ENCODE peak calls at places on chromosomes 11 and 22, in seven cellular contexts. S, L, A, P, T, K and Y are unnamed samples.

GRCh38 chr22:38338772-38339379 is 21.6 kb upstream of the CSNK1E start:
- DNase-seq in S (no peak), L (no peak), A (peak; percentile 15), P (no peak), T (no peak), K (no peak), Y (no peak)

GRCh38 chr11:134578807-134579708 is 167.0 kb upstream of the B3GAT1 start:
- DNase-seq in S (no peak), L (no peak), A (no peak), P (no peak), T (no peak), K (no peak), Y (no peak)

GRCh38 chr22:50508897-50509296 is 873 bp downstream of the NCAPH2 start:
- DNase-seq in S (no peak), L (no peak), A (no peak), P (no peak), T (no peak), K (no peak), Y (no peak)

GRCh38 chr11:1727088-1727690 is 23.2 kb downstream of the IFITM10 start:
- DNase-seq in S (no peak), L (no peak), A (no peak), P (no peak), T (no peak), K (no peak), Y (no peak)

GRCh38 chr22:38657248-38657909 is 941 bp downstream of the CBY1 start:
- DNase-seq in S (peak; percentile 21), L (no peak), A (no peak), P (no peak), T (no peak), K (peak; percentile 60), Y (no peak)

GRCh38 chr22:39356464-39356863 is 6.7 kb downstream of the SYNGR1 start:
- DNase-seq in S (no peak), L (peak; percentile 61), A (no peak), P (no peak), T (no peak), K (no peak), Y (no peak)

GRCh38 chr11:106415510-106415909 is 338.0 kb downstream of the AASDHPPT start:
- DNase-seq in S (no peak), L (no peak), A (no peak), P (no peak), T (no peak), K (no peak), Y (no peak)

GRCh38 chr11:86068138-86068861 is 584 bp downstream of the PICALM start:
- DNase-seq in S (peak; percentile 29), L (no peak), A (peak; percentile 74), P (no peak), T (no peak), K (peak; percentile 56), Y (peak; percentile 45)

GRCh38 chr11:94858012-94858705 is 90.0 kb downstream of the AMOTL1 start:
- DNase-seq in S (no peak), L (no peak), A (no peak), P (no peak), T (no peak), K (no peak), Y (no peak)

GRCh38 chr11:32225491-32226285 is 134.8 kb downstream of the RCN1 start:
- DNase-seq in S (no peak), L (no peak), A (no peak), P (no peak), T (no peak), K (no peak), Y (no peak)

GRCh38 chr22:36201630-36202312 is at the start of gene APOL4:
- DNase-seq in S (no peak), L (peak; percentile 83), A (peak; percentile 81), P (peak; percentile 18), T (no peak), K (no peak), Y (no peak)

GRCh38 chr22:50146440-50147228 is 23.9 kb upstream of the PANX2 start:
- DNase-seq in S (no peak), L (no peak), A (peak; percentile 77), P (peak; percentile 39), T (peak; percentile 71), K (no peak), Y (peak; percentile 17)

GRCh38 chr11:33638608-33639007 is 62.0 kb downstream of the C11orf91 start:
- DNase-seq in S (no peak), L (no peak), A (no peak), P (no peak), T (no peak), K (no peak), Y (no peak)

GRCh38 chr22:25126510-25126909 is 73.1 kb upstream of the CRYBB3 start:
- DNase-seq in S (no peak), L (no peak), A (no peak), P (no peak), T (no peak), K (no peak), Y (no peak)

GRCh38 chr11:92269021-92269420 is 44.4 kb downstream of the FAT3 start:
- DNase-seq in S (no peak), L (no peak), A (no peak), P (peak; percentile 36), T (peak; percentile 42), K (no peak), Y (no peak)

GRCh38 chr11:66225054-66225453 is 43.4 kb upstream of the RAB1B start:
- DNase-seq in S (no peak), L (no peak), A (peak; percentile 6), P (no peak), T (no peak), K (no peak), Y (no peak)

GRCh38 chr11:43930868-43931716 is 11.3 kb upstream of the C11orf96 start:
- DNase-seq in S (no peak), L (no peak), A (no peak), P (no peak), T (peak; percentile 42), K (no peak), Y (no peak)

GRCh38 chr22:19035474-19036228 is 86.6 kb downstream of the DGCR2 start:
- DNase-seq in S (no peak), L (no peak), A (peak; percentile 58), P (no peak), T (no peak), K (no peak), Y (no peak)

GRCh38 chr11:23569134-23569533 is 708.9 kb upstream of the CCDC179 start:
- DNase-seq in S (no peak), L (no peak), A (no peak), P (no peak), T (no peak), K (no peak), Y (no peak)

GRCh38 chr11:64372802-64373597 is 14.0 kb downstream of the RPS6KA4 start:
- DNase-seq in S (no peak), L (no peak), A (no peak), P (no peak), T (no peak), K (no peak), Y (peak; percentile 34)

GRCh38 chr11:7977251-7977917 is 9.8 kb upstream of the EIF3F start:
- DNase-seq in S (no peak), L (no peak), A (no peak), P (peak; percentile 41), T (peak; percentile 97), K (no peak), Y (no peak)

GRCh38 chr11:65083834-65084597 is at the start of the genes CDCA5 and ZFPL1:
- DNase-seq in S (peak; percentile 92), L (peak; percentile 96), A (peak; percentile 97), P (peak; percentile 88), T (peak; percentile 94), K (peak; percentile 98), Y (peak; percentile 95)

GRCh38 chr22:39717099-39717498 is 146.5 kb downstream of the CACNA1I start:
- DNase-seq in S (no peak), L (no peak), A (peak; percentile 17), P (no peak), T (no peak), K (no peak), Y (no peak)

GRCh38 chr11:74678591-74679512 is 52.4 kb downstream of the CHRDL2 start:
- DNase-seq in S (no peak), L (peak; percentile 8), A (no peak), P (no peak), T (peak; percentile 44), K (peak; percentile 1), Y (no peak)

GRCh38 chr22:38214248-38215056 is 12.7 kb downstream of the MAFF start:
- DNase-seq in S (peak; percentile 70), L (peak; percentile 74), A (peak; percentile 88), P (no peak), T (peak; percentile 49), K (peak; percentile 69), Y (peak; percentile 52)

GRCh38 chr11:132024587-132025295 is 654.3 kb downstream of the NTM start:
- DNase-seq in S (no peak), L (no peak), A (no peak), P (peak; percentile 24), T (peak; percentile 89), K (no peak), Y (no peak)

GRCh38 chr22:50476819-50477344 is 2.0 kb upstream of the SBF1 start:
- DNase-seq in S (no peak), L (no peak), A (no peak), P (no peak), T (no peak), K (no peak), Y (no peak)

GRCh38 chr22:42272431-42273004 is 2.1 kb upstream of the TCF20 start:
- DNase-seq in S (no peak), L (no peak), A (no peak), P (no peak), T (no peak), K (no peak), Y (no peak)

GRCh38 chr11:60872952-60873524 is 5.7 kb downstream of the ZP1 start:
- DNase-seq in S (no peak), L (no peak), A (peak; percentile 49), P (peak; percentile 61), T (peak; percentile 89), K (no peak), Y (no peak)

GRCh38 chr11:6607190-6607635 is 3.6 kb downstream of the ILK start:
- DNase-seq in S (no peak), L (peak; percentile 9), A (no peak), P (peak; percentile 15), T (no peak), K (no peak), Y (no peak)

GRCh38 chr11:44761546-44761961 is 34.8 kb downstream of the TSPAN18 start:
- DNase-seq in S (no peak), L (no peak), A (no peak), P (no peak), T (no peak), K (no peak), Y (peak; percentile 14)

GRCh38 chr11:17548444-17548843 is 1.4 kb downstream of the OTOG start:
- DNase-seq in S (no peak), L (no peak), A (no peak), P (no peak), T (no peak), K (no peak), Y (no peak)